ENCODE peak calls at places on chromosomes 13 and 19, in seven cellular contexts. T is activated naive CD4-positive, alpha-beta T cell; I is hypothalamus; F is frontal cortex; G is EH; E is kidney glomerular epithelial cell; N is CD4-positive, alpha-beta T cell. P is an unnamed sample.

GRCh38 chr19:2550431-2551171 is 74.7 kb downstream of the GADD45B start:
- DNase-seq in T (no peak), I (peak; percentile 61), F (no peak), G (no peak), E (no peak), N (no peak), P (no peak)

GRCh38 chr13:74114202-74114601 is 20.0 kb downstream of the KLF12 start:
- DNase-seq in T (no peak), I (no peak), F (no peak), G (peak; percentile 70), E (no peak), N (no peak), P (no peak)

GRCh38 chr13:113117335-113117872 is 5.2 kb upstream of the F10 start:
- DNase-seq in T (no peak), I (no peak), F (no peak), G (peak; percentile 31), E (no peak), N (no peak), P (no peak)

GRCh38 chr19:50368649-50369570 is 3.5 kb upstream of the NAPSA start:
- DNase-seq in T (peak; percentile 51), I (peak; percentile 88), F (peak; percentile 85), G (peak; percentile 90), E (peak; percentile 82), N (peak; percentile 70), P (peak; percentile 67)

GRCh38 chr13:93476175-93476574 is 249.6 kb downstream of the GPC6 start:
- DNase-seq in T (no peak), I (no peak), F (no peak), G (peak; percentile 27), E (no peak), N (no peak), P (no peak)

GRCh38 chr19:49150106-49150943 is 4.9 kb downstream of the HRC start:
- DNase-seq in T (no peak), I (peak; percentile 86), F (peak; percentile 87), G (peak; percentile 83), E (peak; percentile 49), N (peak; percentile 23), P (peak; percentile 63)

GRCh38 chr13:110109140-110109783 is 197.7 kb downstream of the COL4A1 start:
- DNase-seq in T (no peak), I (no peak), F (no peak), G (no peak), E (no peak), N (no peak), P (no peak)

GRCh38 chr19:17686027-17686511 is 2.1 kb downstream of the UNC13A start:
- DNase-seq in T (no peak), I (peak; percentile 9), F (no peak), G (peak; percentile 82), E (no peak), N (no peak), P (no peak)

GRCh38 chr19:10961073-10961762 is 388 bp downstream of the SMARCA4 start:
- DNase-seq in T (no peak), I (peak; percentile 74), F (no peak), G (peak; percentile 45), E (peak; percentile 64), N (no peak), P (no peak)

GRCh38 chr19:44746946-44747738 is 1.4 kb upstream of the BCL3 start:
- DNase-seq in T (peak; percentile 70), I (peak; percentile 63), F (peak; percentile 91), G (peak; percentile 96), E (peak; percentile 81), N (peak; percentile 84), P (peak; percentile 87)

GRCh38 chr13:20193924-20194631 is 1.3 kb upstream of the GJB2 start:
- DNase-seq in T (no peak), I (no peak), F (no peak), G (no peak), E (no peak), N (no peak), P (no peak)

GRCh38 chr19:44623080-44623479 is 9.7 kb downstream of the IGSF23 start:
- DNase-seq in T (no peak), I (no peak), F (no peak), G (peak; percentile 87), E (no peak), N (no peak), P (no peak)

GRCh38 chr13:113022391-113023216 is 53.6 kb downstream of the MCF2L start:
- DNase-seq in T (no peak), I (no peak), F (no peak), G (no peak), E (no peak), N (no peak), P (no peak)

GRCh38 chr19:6223461-6224307 is 56.1 kb downstream of the MLLT1 start:
- DNase-seq in T (no peak), I (no peak), F (no peak), G (no peak), E (no peak), N (no peak), P (no peak)

GRCh38 chr19:42028304-42029216 is 34.5 kb upstream of the ATP1A3 start:
- DNase-seq in T (no peak), I (no peak), F (no peak), G (no peak), E (no peak), N (peak; percentile 3), P (no peak)

GRCh38 chr13:44273991-44274810 is 99.4 kb upstream of the SERP2 start:
- DNase-seq in T (no peak), I (no peak), F (no peak), G (peak; percentile 65), E (peak; percentile 31), N (peak; percentile 3), P (no peak)

GRCh38 chr13:51933466-51934058 is 71.8 kb downstream of the CCDC70 start:
- DNase-seq in T (no peak), I (no peak), F (no peak), G (no peak), E (no peak), N (no peak), P (no peak)

GRCh38 chr13:44086389-44086788 is 206.7 kb downstream of the LACC1 start:
- DNase-seq in T (no peak), I (no peak), F (no peak), G (no peak), E (no peak), N (no peak), P (no peak)

GRCh38 chr13:101640797-101641400 is 188.4 kb downstream of the ITGBL1 start:
- DNase-seq in T (no peak), I (no peak), F (no peak), G (peak; percentile 93), E (peak; percentile 73), N (no peak), P (no peak)

GRCh38 chr13:50509771-50510441 is 333.6 kb downstream of the DLEU7 start:
- DNase-seq in T (no peak), I (no peak), F (no peak), G (peak; percentile 53), E (peak; percentile 47), N (no peak), P (no peak)

GRCh38 chr13:93554514-93554913 is 327.9 kb downstream of the GPC6 start:
- DNase-seq in T (no peak), I (no peak), F (no peak), G (no peak), E (no peak), N (no peak), P (no peak)

GRCh38 chr19:16372065-16372915 is 47.7 kb downstream of the KLF2 start:
- DNase-seq in T (no peak), I (no peak), F (no peak), G (no peak), E (no peak), N (no peak), P (no peak)

GRCh38 chr13:57634829-57635165 is 3.3 kb downstream of the PCDH17 start:
- DNase-seq in T (no peak), I (peak; percentile 59), F (no peak), G (no peak), E (no peak), N (no peak), P (no peak)

GRCh38 chr19:40681039-40681438 is 9.4 kb downstream of the NUMBL start:
- DNase-seq in T (no peak), I (no peak), F (no peak), G (no peak), E (no peak), N (no peak), P (no peak)

GRCh38 chr19:18612772-18613588 is at the start of gene TMEM59L:
- DNase-seq in T (no peak), I (peak; percentile 76), F (peak; percentile 85), G (peak; percentile 23), E (no peak), N (peak; percentile 43), P (peak; percentile 72)

GRCh38 chr19:7917292-7918061 is 2.7 kb upstream of the SNAPC2 start:
- DNase-seq in T (peak; percentile 20), I (no peak), F (no peak), G (peak; percentile 61), E (peak; percentile 9), N (peak; percentile 51), P (peak; percentile 94)

GRCh38 chr19:1123885-1124677 is 20.3 kb downstream of the GPX4 start:
- DNase-seq in T (no peak), I (no peak), F (no peak), G (no peak), E (no peak), N (no peak), P (no peak)

GRCh38 chr19:48552406-48553322 is 692 bp downstream of the SULT2B1 start:
- DNase-seq in T (no peak), I (no peak), F (no peak), G (no peak), E (peak; percentile 5), N (no peak), P (no peak)

GRCh38 chr13:27797228-27797624 is 4.9 kb downstream of the GSX1 start:
- DNase-seq in T (no peak), I (no peak), F (no peak), G (peak; percentile 43), E (no peak), N (no peak), P (no peak)

GRCh38 chr13:32443111-32443510 is 15.2 kb upstream of the N4BP2L1 start:
- DNase-seq in T (no peak), I (no peak), F (peak; percentile 21), G (peak; percentile 41), E (peak; percentile 4), N (peak; percentile 13), P (peak; percentile 64)

GRCh38 chr19:6167115-6167514 is 31.6 kb downstream of the ACSBG2 start:
- DNase-seq in T (no peak), I (no peak), F (no peak), G (no peak), E (no peak), N (no peak), P (no peak)

GRCh38 chr13:79943633-79944032 is 397.3 kb downstream of the SPRY2 start:
- DNase-seq in T (no peak), I (no peak), F (no peak), G (no peak), E (no peak), N (no peak), P (no peak)

GRCh38 chr19:48565090-48565489 is 13.1 kb downstream of the SULT2B1 start:
- DNase-seq in T (no peak), I (no peak), F (no peak), G (peak; percentile 85), E (no peak), N (no peak), P (no peak)

GRCh38 chr13:50098693-50099092 is 83.4 kb downstream of the KCNRG start:
- DNase-seq in T (no peak), I (no peak), F (no peak), G (no peak), E (no peak), N (no peak), P (no peak)

GRCh38 chr19:41588497-41589209 is 12.7 kb downstream of the CEACAM21 start:
- DNase-seq in T (no peak), I (no peak), F (no peak), G (peak; percentile 57), E (peak; percentile 6), N (peak; percentile 27), P (no peak)

P was measured in B cell.